ENCODE peak calls at places on chromosomes 13 and 19, in ten cellular contexts. Q is activated CD8-positive, alpha-beta memory T cell treated with anti-CD3 and anti-CD28 coated beads for 4 hours; Y is astrocyte; C is activated effector memory CD4-positive, alpha-beta T cell treated with Interleukin-2 at 50 U/mL for 16 hours; K is A549; V is neural crest cell; P is MM.1S; F is kidney; D is fibroblast of gingiva; L is cardiac muscle cell. J is an unnamed sample.

GRCh38 chr13:48303331-48304131 is at the start of gene RB1:
- DNase-seq in L (peak), F (peak), Y (peak), V (peak), C (peak), Q (peak), P (peak), D (peak), K (peak), J (peak)

GRCh38 chr13:36251528-36251927 is 37.2 kb upstream of the SOHLH2 start:
- DNase-seq in D (no peak), K (no peak), Q (no peak), V (no peak), C (no peak), L (no peak), F (no peak), P (peak), Y (no peak), J (peak)

GRCh38 chr19:5567971-5568407 is 236 bp upstream of the TINCR start:
- DNase-seq in D (no peak), C (no peak), K (no peak), F (peak), P (no peak), L (no peak), V (no peak), Q (no peak), Y (no peak), J (peak)

GRCh38 chr19:15425321-15425950 is 6.6 kb upstream of the AKAP8L start:
- DNase-seq in K (no peak), C (no peak), D (no peak), Y (no peak), V (no peak), P (no peak), Q (no peak), F (no peak), L (no peak), J (no peak)

GRCh38 chr13:74306496-74306895 is 172.3 kb upstream of the KLF12 start:
- DNase-seq in V (no peak), F (no peak), C (no peak), D (peak), K (no peak), Y (peak), P (peak), Q (no peak), L (no peak), J (peak)

GRCh38 chr13:101640797-101641400 is 188.4 kb downstream of the ITGBL1 start:
- DNase-seq in Y (peak), F (no peak), V (no peak), D (peak), Q (no peak), K (no peak), C (no peak), P (no peak), L (no peak), J (peak)

GRCh38 chr13:100789025-100789424 is 114.4 kb upstream of the TMTC4 start:
- DNase-seq in L (no peak), C (no peak), P (peak), D (no peak), K (no peak), V (no peak), F (no peak), Q (no peak), Y (no peak), J (no peak)

GRCh38 chr19:17292301-17293074 is 10.7 kb downstream of the ABHD8 start:
- DNase-seq in P (peak), D (peak), Y (peak), Q (peak), L (peak), C (peak), K (peak), F (peak), V (peak), J (peak)

GRCh38 chr19:52566588-52566987 is 3.5 kb upstream of the ZNF701 start:
- DNase-seq in C (no peak), L (no peak), Q (no peak), Y (peak), K (no peak), F (no peak), V (no peak), D (peak), P (no peak), J (peak)

GRCh38 chr13:47949799-47950198 is 51.3 kb downstream of the SUCLA2 start:
- DNase-seq in D (no peak), K (no peak), C (no peak), L (no peak), Y (no peak), F (no peak), V (no peak), Q (no peak), P (no peak), J (no peak)

GRCh38 chr13:113836917-113837553 is 26.8 kb downstream of the GAS6 start:
- DNase-seq in L (peak), D (peak), Q (no peak), Y (peak), K (peak), F (peak), V (no peak), C (no peak), P (no peak), J (peak)

GRCh38 chr19:45166723-45167252 is 6.0 kb upstream of the NKPD1 start:
- DNase-seq in Q (no peak), P (no peak), Y (no peak), C (no peak), K (no peak), V (no peak), F (peak), D (no peak), L (no peak), J (no peak)

GRCh38 chr13:47211106-47211505 is 314.3 kb upstream of the HTR2A start:
- DNase-seq in Q (no peak), C (no peak), K (no peak), L (no peak), Y (peak), V (no peak), D (no peak), F (no peak), P (no peak), J (no peak)

GRCh38 chr19:31810536-31811109 is 461.4 kb upstream of the TSHZ3 start:
- DNase-seq in L (no peak), V (no peak), C (no peak), D (no peak), F (no peak), Y (no peak), K (no peak), P (no peak), Q (no peak), J (no peak)

GRCh38 chr13:24458736-24459135 is 53.8 kb downstream of the PARP4 start:
- DNase-seq in Y (no peak), C (no peak), Q (no peak), K (no peak), D (no peak), P (no peak), V (no peak), F (no peak), L (no peak), J (no peak)

GRCh38 chr13:110070511-110071120 is 236.3 kb downstream of the COL4A1 start:
- DNase-seq in D (peak), P (no peak), K (no peak), F (no peak), L (no peak), Y (peak), V (no peak), Q (no peak), C (no peak), J (peak)

GRCh38 chr13:111382411-111382810 is 62.0 kb downstream of the TEX29 start:
- DNase-seq in L (no peak), K (no peak), Q (no peak), C (no peak), V (no peak), Y (no peak), D (no peak), P (no peak), F (no peak), J (no peak)

GRCh38 chr13:79724348-79725103 is 243.6 kb downstream of the NDFIP2 start:
- DNase-seq in L (peak), V (no peak), K (peak), Q (no peak), D (no peak), C (no peak), P (no peak), Y (peak), F (no peak), J (peak)

GRCh38 chr19:9881720-9882119 is 46.6 kb downstream of the PIN1 start:
- DNase-seq in P (no peak), Y (no peak), V (no peak), K (no peak), D (no peak), Q (no peak), L (no peak), F (no peak), C (no peak), J (no peak)

GRCh38 chr13:112725346-112726017 is 35.6 kb downstream of the ATP11A start:
- DNase-seq in L (no peak), D (no peak), Y (peak), F (no peak), P (no peak), C (no peak), V (no peak), K (no peak), Q (no peak), J (no peak)

GRCh38 chr19:6000228-6000847 is 22.4 kb upstream of the RANBP3 start:
- DNase-seq in L (no peak), Y (no peak), Q (no peak), F (no peak), V (no peak), K (no peak), C (no peak), P (no peak), D (no peak), J (no peak)

GRCh38 chr13:23020246-23020843 is 160.4 kb upstream of the SGCG start:
- DNase-seq in P (peak), F (no peak), C (peak), K (peak), D (peak), Y (peak), L (peak), V (peak), Q (no peak), J (peak)

GRCh38 chr19:33698576-33699435 is 77.1 kb downstream of the CHST8 start:
- DNase-seq in P (no peak), D (no peak), Y (no peak), K (no peak), V (no peak), L (no peak), C (no peak), Q (no peak), F (peak), J (no peak)

GRCh38 chr13:86920960-86921359 is 750.2 kb upstream of the SLITRK5 start:
- DNase-seq in P (no peak), C (no peak), Q (no peak), Y (no peak), L (no peak), F (no peak), V (no peak), D (no peak), K (no peak), J (no peak)

GRCh38 chr19:16375157-16375935 is 50.7 kb downstream of the KLF2 start:
- DNase-seq in V (no peak), F (peak), Y (no peak), C (no peak), D (no peak), Q (no peak), K (no peak), P (no peak), L (no peak), J (no peak)

GRCh38 chr19:27750697-27751391 is 1462.1 kb downstream of the UQCRFS1 start:
- DNase-seq in V (no peak), C (no peak), K (no peak), Q (no peak), P (no peak), Y (no peak), D (no peak), L (no peak), F (no peak), J (no peak)

GRCh38 chr19:40613669-40614594 is 12.8 kb downstream of the LTBP4 start:
- DNase-seq in C (peak), L (peak), D (peak), K (peak), F (peak), P (peak), Y (peak), V (peak), Q (peak), J (peak)

GRCh38 chr19:5345895-5346386 is 5.3 kb upstream of the PTPRS start:
- DNase-seq in L (no peak), C (no peak), V (no peak), P (no peak), Q (no peak), D (no peak), F (no peak), Y (peak), K (no peak), J (peak)

J was measured in adipocyte.